ENCODE peak calls at places on chromosomes 6 and 20, in ten cellular contexts. V is H9; J is activated naive CD4-positive, alpha-beta T cell treated with anti-CD3 and anti-CD28 coated beads for 36 hours; L is left ventricle myocardium inferior; X is central memory CD8-positive, alpha-beta T cell; W is pons; A is astrocyte of the cerebellum; R is endothelial cell of umbilical vein; K is GOT3; M is anterior cingulate cortex. P is an unnamed sample.

GRCh38 chr20:10216146-10216741 is 2.4 kb upstream of the SNAP25 start:
- DNase-seq in V (no peak), J (no peak), L (no peak), X (no peak), W (no peak), A (peak; percentile 58), R (no peak), K (no peak), M (no peak), P (no peak)

GRCh38 chr20:11651138-11651537 is 266.6 kb upstream of the BTBD3 start:
- DNase-seq in V (no peak), J (no peak), L (no peak), X (no peak), W (no peak), A (no peak), R (no peak), K (no peak), M (no peak), P (no peak)

GRCh38 chr6:169319561-169319960 is 65.9 kb upstream of the THBS2 start:
- DNase-seq in V (no peak), J (no peak), L (no peak), X (no peak), W (no peak), A (no peak), R (no peak), K (no peak), M (no peak), P (no peak)

GRCh38 chr6:13923527-13924145 is 1.1 kb upstream of the RNF182 start:
- DNase-seq in V (no peak), J (no peak), L (no peak), X (no peak), W (no peak), A (peak; percentile 58), R (peak; percentile 48), K (peak; percentile 28), M (no peak), P (peak; percentile 70)

GRCh38 chr20:2249935-2250334 is 45.9 kb upstream of the TGM3 start:
- DNase-seq in V (no peak), J (no peak), L (no peak), X (no peak), W (no peak), A (no peak), R (no peak), K (no peak), M (no peak), P (no peak)

GRCh38 chr20:41175201-41175651 is 37.9 kb downstream of the PLCG1 start:
- DNase-seq in V (peak; percentile 5), J (no peak), L (no peak), X (no peak), W (no peak), A (no peak), R (no peak), K (no peak), M (no peak), P (peak; percentile 13)

GRCh38 chr20:33306807-33307206 is 23.8 kb downstream of the BPIFB1 start:
- DNase-seq in V (peak; percentile 40), J (no peak), L (no peak), X (no peak), W (no peak), A (no peak), R (no peak), K (no peak), M (no peak), P (no peak)

GRCh38 chr20:19783966-19784401 is 25.9 kb downstream of the RIN2 start:
- DNase-seq in V (no peak), J (no peak), L (peak; percentile 65), X (no peak), W (no peak), A (no peak), R (peak; percentile 72), K (no peak), M (peak; percentile 30), P (no peak)

GRCh38 chr6:129031051-129031599 is 148.2 kb downstream of the LAMA2 start:
- DNase-seq in V (no peak), J (no peak), L (no peak), X (no peak), W (no peak), A (peak; percentile 33), R (no peak), K (no peak), M (no peak), P (peak; percentile 21)

GRCh38 chr6:140193269-140193668 is 818.8 kb upstream of the CITED2 start:
- DNase-seq in V (no peak), J (no peak), L (no peak), X (no peak), W (no peak), A (no peak), R (peak; percentile 7), K (no peak), M (no peak), P (no peak)

GRCh38 chr6:129895692-129896091 is 34.6 kb upstream of the TMEM244 start:
- DNase-seq in V (no peak), J (no peak), L (no peak), X (no peak), W (no peak), A (no peak), R (no peak), K (no peak), M (no peak), P (no peak)

GRCh38 chr20:57620274-57620990 is at the start of gene ZBP1:
- DNase-seq in V (no peak), J (peak; percentile 75), L (no peak), X (peak; percentile 61), W (no peak), A (no peak), R (no peak), K (no peak), M (no peak), P (no peak)

GRCh38 chr6:10271982-10272381 is 142.9 kb downstream of the TFAP2A start:
- DNase-seq in V (no peak), J (no peak), L (no peak), X (no peak), W (no peak), A (no peak), R (no peak), K (no peak), M (no peak), P (no peak)

GRCh38 chr20:43971233-43971632 is 56.6 kb downstream of the TOX2 start:
- DNase-seq in V (no peak), J (no peak), L (no peak), X (no peak), W (no peak), A (no peak), R (no peak), K (no peak), M (no peak), P (no peak)

GRCh38 chr6:111764238-111765182 is 108.7 kb downstream of the FYN start:
- DNase-seq in V (peak; percentile 49), J (peak; percentile 84), L (no peak), X (peak; percentile 74), W (peak; percentile 58), A (no peak), R (no peak), K (no peak), M (no peak), P (no peak)

GRCh38 chr6:45586216-45587171 is 208.8 kb upstream of the SUPT3H start:
- DNase-seq in V (no peak), J (peak; percentile 56), L (no peak), X (peak; percentile 61), W (no peak), A (no peak), R (no peak), K (no peak), M (no peak), P (no peak)

GRCh38 chr6:64062960-64063683 is 427.5 kb downstream of the PHF3 start:
- DNase-seq in V (no peak), J (no peak), L (no peak), X (no peak), W (no peak), A (no peak), R (no peak), K (no peak), M (no peak), P (no peak)

P was measured in smooth muscle cell of the brain vasculature.